ENCODE peak calls at places on chromosomes 4 and X, in six cellular contexts. One of them, this sample, is unnamed.

GRCh38 chr4:76943129-76943620 is 6.4 kb upstream of the SEPTIN11 start:
- DNase-seq in transverse colon: no peak
- DNase-seq in prostate gland: no peak
- DNase-seq in GM12878: no peak
- DNase-seq in esophagus muscularis mucosa: no peak
- DNase-seq in GM12892: no peak
- DNase-seq in this sample: no peak

GRCh38 chrX:135191838-135192237 is 20.6 kb upstream of the CT55 start:
- DNase-seq in GM12892: no peak
- DNase-seq in GM12878: no peak
- DNase-seq in transverse colon: no peak
- DNase-seq in esophagus muscularis mucosa: no peak
- DNase-seq in prostate gland: no peak
- DNase-seq in this sample: no peak

GRCh38 chr4:54717694-54718093 is 59.9 kb downstream of the KIT start:
- DNase-seq in prostate gland: no peak
- DNase-seq in transverse colon: no peak
- DNase-seq in GM12878: no peak
- DNase-seq in esophagus muscularis mucosa: no peak
- DNase-seq in GM12892: no peak
- DNase-seq in this sample: no peak

GRCh38 chr4:4574792-4575191 is 32.9 kb upstream of the STX18 start:
- DNase-seq in prostate gland: peak
- DNase-seq in GM12892: no peak
- DNase-seq in GM12878: no peak
- DNase-seq in esophagus muscularis mucosa: no peak
- DNase-seq in transverse colon: peak
- DNase-seq in this sample: no peak

GRCh38 chr4:6355052-6355451 is 85.4 kb downstream of the WFS1 start:
- DNase-seq in transverse colon: no peak
- DNase-seq in esophagus muscularis mucosa: no peak
- DNase-seq in GM12878: no peak
- DNase-seq in GM12892: no peak
- DNase-seq in prostate gland: no peak
- DNase-seq in this sample: no peak

GRCh38 chrX:150465326-150465725 is 102.2 kb downstream of the MAMLD1 start:
- DNase-seq in esophagus muscularis mucosa: no peak
- DNase-seq in prostate gland: no peak
- DNase-seq in GM12892: no peak
- DNase-seq in GM12878: no peak
- DNase-seq in transverse colon: no peak
- DNase-seq in this sample: no peak

GRCh38 chr4:140556372-140557085 is 12.2 kb downstream of the UCP1 start:
- DNase-seq in GM12892: no peak
- DNase-seq in esophagus muscularis mucosa: no peak
- DNase-seq in transverse colon: no peak
- DNase-seq in GM12878: peak
- DNase-seq in prostate gland: no peak
- DNase-seq in this sample: no peak

GRCh38 chr4:174461438-174462106 is 60.7 kb downstream of the HPGD start:
- DNase-seq in GM12878: no peak
- DNase-seq in esophagus muscularis mucosa: no peak
- DNase-seq in GM12892: no peak
- DNase-seq in transverse colon: peak
- DNase-seq in prostate gland: peak
- DNase-seq in this sample: no peak

GRCh38 chr4:163111588-163111987 is 55.1 kb downstream of the NAF1 start:
- DNase-seq in transverse colon: no peak
- DNase-seq in prostate gland: no peak
- DNase-seq in esophagus muscularis mucosa: no peak
- DNase-seq in GM12892: no peak
- DNase-seq in GM12878: no peak
- DNase-seq in this sample: no peak

GRCh38 chrX:33725556-33726232 is 406.4 kb downstream of the FAM47A start:
- DNase-seq in GM12892: no peak
- DNase-seq in GM12878: no peak
- DNase-seq in prostate gland: peak
- DNase-seq in esophagus muscularis mucosa: no peak
- DNase-seq in transverse colon: no peak
- DNase-seq in this sample: peak

GRCh38 chr4:8867624-8868320 is 3.9 kb downstream of the HMX1 start:
- DNase-seq in GM12892: no peak
- DNase-seq in esophagus muscularis mucosa: no peak
- DNase-seq in GM12878: no peak
- DNase-seq in transverse colon: no peak
- DNase-seq in prostate gland: no peak
- DNase-seq in this sample: no peak

GRCh38 chr4:154877110-154877760 is 96.2 kb downstream of the RBM46 start:
- DNase-seq in transverse colon: no peak
- DNase-seq in prostate gland: no peak
- DNase-seq in GM12878: no peak
- DNase-seq in GM12892: no peak
- DNase-seq in esophagus muscularis mucosa: no peak
- DNase-seq in this sample: peak

GRCh38 chr4:122914938-122915337 is 7.5 kb downstream of the NUDT6 start:
- DNase-seq in GM12892: no peak
- DNase-seq in GM12878: no peak
- DNase-seq in prostate gland: no peak
- DNase-seq in transverse colon: no peak
- DNase-seq in esophagus muscularis mucosa: no peak
- DNase-seq in this sample: no peak

GRCh38 chrX:105608745-105609144 is 213.6 kb upstream of the NRK start:
- DNase-seq in GM12878: no peak
- DNase-seq in esophagus muscularis mucosa: no peak
- DNase-seq in GM12892: no peak
- DNase-seq in prostate gland: no peak
- DNase-seq in transverse colon: no peak
- DNase-seq in this sample: no peak

GRCh38 chrX:314049-314448 is 4.5 kb downstream of the GTPBP6 start:
- DNase-seq in GM12892: no peak
- DNase-seq in GM12878: no peak
- DNase-seq in prostate gland: no peak
- DNase-seq in esophagus muscularis mucosa: no peak
- DNase-seq in transverse colon: no peak
- DNase-seq in this sample: no peak

GRCh38 chr4:184812651-184813181 is 13.1 kb downstream of the ACSL1 start:
- DNase-seq in esophagus muscularis mucosa: no peak
- DNase-seq in GM12892: no peak
- DNase-seq in GM12878: no peak
- DNase-seq in transverse colon: no peak
- DNase-seq in prostate gland: no peak
- DNase-seq in this sample: no peak

GRCh38 chr4:110826656-110827055 is 203.8 kb upstream of the PITX2 start:
- DNase-seq in GM12892: no peak
- DNase-seq in esophagus muscularis mucosa: no peak
- DNase-seq in prostate gland: no peak
- DNase-seq in GM12878: no peak
- DNase-seq in transverse colon: no peak
- DNase-seq in this sample: no peak

GRCh38 chr4:158162637-158163036 is 10.2 kb downstream of the GASK1B start:
- DNase-seq in GM12878: no peak
- DNase-seq in prostate gland: no peak
- DNase-seq in transverse colon: no peak
- DNase-seq in esophagus muscularis mucosa: no peak
- DNase-seq in GM12892: no peak
- DNase-seq in this sample: no peak

GRCh38 chr4:158159054-158159717 is 13.6 kb downstream of the GASK1B start:
- DNase-seq in esophagus muscularis mucosa: no peak
- DNase-seq in transverse colon: no peak
- DNase-seq in prostate gland: no peak
- DNase-seq in GM12892: no peak
- DNase-seq in GM12878: no peak
- DNase-seq in this sample: no peak

GRCh38 chr4:158159718-158160094 is 13.1 kb downstream of the GASK1B start:
- DNase-seq in transverse colon: no peak
- DNase-seq in GM12892: no peak
- DNase-seq in GM12878: no peak
- DNase-seq in esophagus muscularis mucosa: no peak
- DNase-seq in prostate gland: no peak
- DNase-seq in this sample: no peak

GRCh38 chr4:158163941-158164665 is 8.7 kb downstream of the GASK1B start:
- DNase-seq in GM12878: no peak
- DNase-seq in transverse colon: no peak
- DNase-seq in GM12892: no peak
- DNase-seq in esophagus muscularis mucosa: no peak
- DNase-seq in prostate gland: no peak
- DNase-seq in this sample: no peak

DNA sequence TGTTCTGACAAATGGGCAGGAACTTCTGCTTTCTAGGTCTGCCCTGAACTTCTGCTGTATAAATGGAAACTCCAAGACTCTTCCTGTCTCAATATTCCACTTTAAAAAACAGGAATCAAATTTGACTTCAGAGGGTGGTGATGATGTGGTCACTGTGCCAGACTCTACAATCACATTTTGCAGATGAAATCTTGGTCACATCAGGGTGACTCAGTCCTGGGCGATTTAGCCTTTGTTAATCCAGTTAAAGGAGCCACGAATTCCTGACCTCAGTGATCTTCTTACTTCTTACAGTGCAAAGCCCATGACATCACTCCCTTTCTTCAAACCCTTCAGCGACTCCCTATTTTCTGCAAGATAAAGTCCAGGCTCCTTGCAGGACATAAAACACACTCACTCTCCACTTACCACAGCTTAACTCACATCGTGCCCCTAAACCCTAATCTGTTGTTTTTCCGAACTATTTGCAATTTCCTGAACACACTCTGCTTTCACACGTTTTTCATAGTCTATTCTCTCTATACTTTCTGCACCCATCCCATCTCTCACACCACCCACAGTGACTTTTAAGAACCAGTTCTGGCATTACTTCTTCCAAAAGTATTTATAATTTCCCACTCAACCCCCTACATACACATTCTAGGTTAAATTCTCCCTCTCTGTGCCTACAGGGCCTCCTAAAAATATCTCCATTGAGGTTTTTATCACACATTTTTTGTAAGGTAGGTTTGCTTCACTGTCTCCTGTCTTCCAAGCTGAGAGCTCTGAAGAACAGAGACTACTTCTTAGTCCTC is 11.1 kb downstream of the GASK1B start:
- DNase-seq in GM12892: no peak
- DNase-seq in transverse colon: no peak
- DNase-seq in prostate gland: no peak
- DNase-seq in esophagus muscularis mucosa: no peak
- DNase-seq in GM12878: no peak
- DNase-seq in this sample: peak
- TF ChIP-seq POLR2AphosphoS5 in GM12892: no peak
- TF ChIP-seq POLR2AphosphoS5 in transverse colon: peak
- TF ChIP-seq POLR2AphosphoS5 in prostate gland: no peak
- TF ChIP-seq POLR2AphosphoS5 in esophagus muscularis mucosa: peak
- TF ChIP-seq POLR2AphosphoS5 in GM12878: no peak
- TF ChIP-seq POLR2AphosphoS5 in this sample: no peak

DNA sequence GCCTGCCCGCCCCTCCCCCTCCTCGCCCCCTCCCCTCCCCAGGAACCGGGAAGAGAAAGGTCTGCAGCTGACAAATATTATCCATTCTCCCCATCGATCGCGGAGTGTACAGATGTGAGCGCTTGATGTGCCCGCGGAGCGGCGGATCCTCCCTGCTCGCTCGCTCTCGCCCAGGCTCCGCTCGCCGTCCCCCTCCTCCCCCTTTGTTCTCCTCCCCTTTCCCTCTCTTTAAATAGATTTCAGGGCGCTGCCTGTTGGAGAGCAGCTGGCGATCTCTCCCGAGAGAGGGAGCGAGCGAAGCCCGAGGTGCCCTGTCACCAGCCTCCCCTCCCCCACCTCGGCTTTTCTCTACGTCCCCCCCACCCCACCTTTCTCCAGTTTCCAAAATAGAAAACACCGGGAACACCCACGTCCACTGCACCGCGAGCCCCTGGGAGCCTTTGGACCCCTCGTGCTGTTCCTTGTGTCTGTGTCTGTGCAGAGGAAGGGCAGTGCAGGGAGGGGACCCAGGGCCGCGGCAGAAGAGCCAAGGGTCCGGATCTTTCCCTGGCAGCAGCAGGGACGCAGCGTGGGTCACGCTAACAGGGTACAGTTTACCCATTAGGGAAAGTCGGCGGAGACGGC is 56.6 kb upstream of the BCOR start:
- DNase-seq in esophagus muscularis mucosa: no peak
- DNase-seq in transverse colon: no peak
- DNase-seq in GM12892: no peak
- DNase-seq in GM12878: no peak
- DNase-seq in prostate gland: no peak
- DNase-seq in this sample: peak
- TF ChIP-seq POLR2AphosphoS5 in esophagus muscularis mucosa: no peak
- TF ChIP-seq POLR2AphosphoS5 in transverse colon: no peak
- TF ChIP-seq POLR2AphosphoS5 in GM12892: no peak
- TF ChIP-seq POLR2AphosphoS5 in GM12878: no peak
- TF ChIP-seq POLR2AphosphoS5 in prostate gland: no peak
- TF ChIP-seq POLR2AphosphoS5 in this sample: no peak

GRCh38 chrX:70476934-70477733 is 32.5 kb downstream of the DLG3 start:
- DNase-seq in transverse colon: peak
- DNase-seq in prostate gland: peak
- DNase-seq in GM12878: no peak
- DNase-seq in esophagus muscularis mucosa: no peak
- DNase-seq in GM12892: no peak
- DNase-seq in this sample: no peak
- TF ChIP-seq POLR2AphosphoS5 in transverse colon: peak
- TF ChIP-seq POLR2AphosphoS5 in prostate gland: peak
- TF ChIP-seq POLR2AphosphoS5 in GM12878: no peak
- TF ChIP-seq POLR2AphosphoS5 in esophagus muscularis mucosa: peak
- TF ChIP-seq POLR2AphosphoS5 in GM12892: no peak
- TF ChIP-seq POLR2AphosphoS5 in this sample: no peak

DNA sequence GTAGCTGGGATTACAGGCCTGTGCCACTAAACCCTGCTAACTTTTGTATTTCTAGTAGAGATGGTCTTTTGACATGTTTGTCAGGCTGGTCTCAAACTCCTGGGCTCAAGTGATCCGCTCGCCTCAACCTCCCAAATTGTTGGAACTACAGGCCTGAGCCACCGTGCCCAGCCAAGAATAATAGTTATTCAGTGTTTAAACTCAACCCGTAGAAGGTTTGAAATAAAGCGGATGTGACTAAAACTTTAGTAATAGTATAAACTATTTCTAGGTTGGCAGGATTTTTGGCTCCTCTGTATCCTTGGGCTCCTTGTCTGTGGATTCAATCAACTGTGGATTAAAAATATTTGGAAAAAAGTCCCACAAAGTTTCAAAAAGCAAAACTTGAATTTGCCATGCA is 37.8 kb downstream of the PCDH10 start:
- DNase-seq in GM12878: no peak
- DNase-seq in transverse colon: no peak
- DNase-seq in GM12892: no peak
- DNase-seq in prostate gland: no peak
- DNase-seq in esophagus muscularis mucosa: no peak
- DNase-seq in this sample: no peak
- TF ChIP-seq POLR2AphosphoS5 in GM12878: no peak
- TF ChIP-seq POLR2AphosphoS5 in transverse colon: no peak
- TF ChIP-seq POLR2AphosphoS5 in GM12892: no peak
- TF ChIP-seq POLR2AphosphoS5 in prostate gland: no peak
- TF ChIP-seq POLR2AphosphoS5 in esophagus muscularis mucosa: no peak
- TF ChIP-seq POLR2AphosphoS5 in this sample: no peak

This sample was measured in HL-60.